ENCODE peak calls at places on chromosomes 12 and 14, in seven cellular contexts. E is T-cell; O is IMR-90; W is NCI-H2171; D is CD8-positive, alpha-beta memory T cell; Z is left ventricle myocardium superior; S is GM04504. T is an unnamed sample.

GRCh38 chr12:27455589-27455988 is 9.1 kb downstream of the SMCO2 start:
- DNase-seq in E (no peak), O (no peak), W (no peak), D (no peak), Z (no peak), S (no peak), T (no peak)

GRCh38 chr14:23024612-23025075 is 10.1 kb downstream of the PSMB5 start:
- DNase-seq in E (no peak), O (no peak), W (peak), D (no peak), Z (no peak), S (no peak), T (no peak)

GRCh38 chr14:37545174-37545573 is 49.9 kb downstream of the FOXA1 start:
- DNase-seq in E (no peak), O (peak), W (no peak), D (no peak), Z (no peak), S (no peak), T (no peak)

GRCh38 chr14:95098984-95099599 is 58.2 kb downstream of the DICER1 start:
- DNase-seq in E (peak), O (peak), W (peak), D (no peak), Z (peak), S (peak), T (peak)

GRCh38 chr12:83474369-83474768 is 787.7 kb downstream of the TMTC2 start:
- DNase-seq in E (no peak), O (no peak), W (no peak), D (no peak), Z (no peak), S (no peak), T (no peak)

GRCh38 chr12:109696485-109697269 is 16.9 kb upstream of the FAM222A start:
- DNase-seq in E (no peak), O (peak), W (no peak), D (no peak), Z (no peak), S (no peak), T (peak)

GRCh38 chr12:1630081-1630826 is 1.2 kb downstream of the WNT5B start:
- DNase-seq in E (no peak), O (no peak), W (peak), D (no peak), Z (peak), S (no peak), T (no peak)

GRCh38 chr12:11497995-11498394 is 102.6 kb upstream of the PRB2 start:
- DNase-seq in E (no peak), O (no peak), W (no peak), D (no peak), Z (no peak), S (no peak), T (no peak)

GRCh38 chr14:101055776-101056374 is 152.4 kb upstream of the RTL1 start:
- DNase-seq in E (no peak), O (peak), W (no peak), D (no peak), Z (no peak), S (no peak), T (no peak)

GRCh38 chr12:28367326-28367725 is 177.1 kb downstream of the CCDC91 start:
- DNase-seq in E (no peak), O (no peak), W (no peak), D (no peak), Z (no peak), S (no peak), T (no peak)

GRCh38 chr14:97077253-97077653 is 280.1 kb downstream of the VRK1 start:
- DNase-seq in E (no peak), O (no peak), W (no peak), D (no peak), Z (peak), S (peak), T (peak)

GRCh38 chr12:67590122-67590795 is 58.3 kb upstream of the DYRK2 start:
- DNase-seq in E (peak), O (no peak), W (no peak), D (no peak), Z (no peak), S (no peak), T (no peak)

GRCh38 chr12:124544983-124545382 is 22.4 kb downstream of the NCOR2 start:
- DNase-seq in E (no peak), O (no peak), W (no peak), D (no peak), Z (peak), S (no peak), T (no peak)

GRCh38 chr12:104751024-104751570 is 207.0 kb downstream of the SLC41A2 start:
- DNase-seq in E (no peak), O (no peak), W (no peak), D (no peak), Z (no peak), S (no peak), T (no peak)